ENCODE peak calls at places on chromosome 6, in four cellular contexts. One of them, this sample, is unnamed.
A peak's percentile ranks its signal among the peaks of the same experiment; 100 is the strongest.

GRCh38 chr6:166360243-166361079 is 18.1 kb upstream of the SFT2D1 start:
- DNase-seq in K562: no peak
- DNase-seq in heart left ventricle: no peak
- DNase-seq in stomach: no peak
- DNase-seq in this sample: no peak

GRCh38 chr6:118725944-118726343 is 74.6 kb upstream of the CEP85L start:
- DNase-seq in heart left ventricle: no peak
- DNase-seq in stomach: no peak
- DNase-seq in K562: no peak
- DNase-seq in this sample: no peak

GRCh38 chr6:81894788-81895221 is 142.3 kb upstream of the TENT5A start:
- DNase-seq in stomach: no peak
- DNase-seq in K562: no peak
- DNase-seq in heart left ventricle: peak; percentile 85
- DNase-seq in this sample: no peak

GRCh38 chr6:27608916-27609883 is 136.3 kb upstream of the ZNF184 start:
- DNase-seq in stomach: no peak
- DNase-seq in heart left ventricle: no peak
- DNase-seq in K562: no peak
- DNase-seq in this sample: no peak

GRCh38 chr6:27352850-27353249 is 35.7 kb upstream of the ZNF391 start:
- DNase-seq in K562: no peak
- DNase-seq in stomach: no peak
- DNase-seq in heart left ventricle: no peak
- DNase-seq in this sample: no peak

GRCh38 chr6:6780231-6780630 is 191.7 kb downstream of the LY86 start:
- DNase-seq in heart left ventricle: no peak
- DNase-seq in stomach: no peak
- DNase-seq in K562: no peak
- DNase-seq in this sample: no peak

GRCh38 chr6:128655978-128656498 is 135.6 kb upstream of the PTPRK start:
- DNase-seq in K562: no peak
- DNase-seq in stomach: no peak
- DNase-seq in heart left ventricle: no peak
- DNase-seq in this sample: no peak

GRCh38 chr6:165034271-165034741 is 275.1 kb downstream of the C6orf118 start:
- DNase-seq in stomach: no peak
- DNase-seq in K562: no peak
- DNase-seq in heart left ventricle: no peak
- DNase-seq in this sample: no peak

GRCh38 chr6:7528565-7528964 is 12.9 kb upstream of the DSP start:
- DNase-seq in heart left ventricle: no peak
- DNase-seq in stomach: no peak
- DNase-seq in K562: no peak
- DNase-seq in this sample: no peak

GRCh38 chr6:6736753-6737654 is 148.5 kb downstream of the LY86 start:
- DNase-seq in K562: peak; percentile 87
- DNase-seq in heart left ventricle: peak; percentile 91
- DNase-seq in stomach: peak; percentile 67
- DNase-seq in this sample: no peak

GRCh38 chr6:33147807-33148666 is 44.2 kb downstream of the COL11A2 start:
- DNase-seq in K562: peak; percentile 48
- DNase-seq in heart left ventricle: no peak
- DNase-seq in stomach: no peak
- DNase-seq in this sample: no peak

GRCh38 chr6:37381579-37381978 is 27.8 kb downstream of the RNF8 start:
- DNase-seq in K562: peak; percentile 57
- DNase-seq in heart left ventricle: no peak
- DNase-seq in stomach: peak; percentile 54
- DNase-seq in this sample: no peak

GRCh38 chr6:90406142-90406794 is 109.6 kb upstream of the BACH2 start:
- DNase-seq in heart left ventricle: no peak
- DNase-seq in K562: peak; percentile 36
- DNase-seq in stomach: no peak
- DNase-seq in this sample: no peak

GRCh38 chr6:145569140-145569539 is 166.2 kb downstream of the EPM2A start:
- DNase-seq in heart left ventricle: no peak
- DNase-seq in K562: no peak
- DNase-seq in stomach: no peak
- DNase-seq in this sample: no peak

GRCh38 chr6:99491159-99491558 is 24.1 kb downstream of the USP45 start:
- DNase-seq in K562: no peak
- DNase-seq in heart left ventricle: no peak
- DNase-seq in stomach: no peak
- DNase-seq in this sample: no peak

GRCh38 chr6:135176464-135176863 is 4.6 kb upstream of the MYB start:
- DNase-seq in K562: no peak
- DNase-seq in heart left ventricle: no peak
- DNase-seq in stomach: no peak
- DNase-seq in this sample: no peak

DNA sequence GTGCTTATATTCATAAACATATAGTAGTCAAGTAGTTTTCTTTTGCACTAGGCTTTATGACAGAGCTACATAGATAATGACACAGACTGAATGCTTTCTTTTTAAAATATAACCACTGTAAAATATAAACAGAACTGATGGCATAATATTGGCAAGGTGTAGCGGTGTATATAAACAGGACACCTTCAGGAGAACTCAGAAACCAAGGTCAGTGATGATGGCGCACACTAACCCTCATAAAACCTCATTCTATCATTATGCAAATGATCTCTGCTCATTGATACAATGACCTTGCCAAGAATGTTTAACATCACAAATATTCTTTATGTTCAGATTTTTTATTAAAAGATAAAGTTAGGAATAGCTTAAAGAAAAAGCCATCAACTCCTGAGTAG is 48.5 kb upstream of the DST start:
- DNase-seq in K562: no peak
- DNase-seq in heart left ventricle: no peak
- DNase-seq in stomach: no peak
- DNase-seq in this sample: no peak
- TF ChIP-seq POLR2A in K562: no peak
- TF ChIP-seq POLR2A in heart left ventricle: no peak
- TF ChIP-seq POLR2A in stomach: no peak
- TF ChIP-seq POLR2A in this sample: peak; percentile 60

GRCh38 chr6:136927313-136927712 is 5.2 kb downstream of the SLC35D3 start:
- DNase-seq in heart left ventricle: no peak
- DNase-seq in stomach: no peak
- DNase-seq in K562: no peak
- DNase-seq in this sample: no peak
- TF ChIP-seq CTCF in heart left ventricle: peak; percentile 27
- TF ChIP-seq CTCF in stomach: no peak
- TF ChIP-seq CTCF in K562: peak; percentile 64
- TF ChIP-seq CTCF in this sample: no peak

GRCh38 chr6:17885079-17885478 is 102.4 kb downstream of the KIF13A start:
- DNase-seq in K562: no peak
- DNase-seq in stomach: no peak
- DNase-seq in heart left ventricle: no peak
- DNase-seq in this sample: no peak

GRCh38 chr6:17886891-17887290 is 100.5 kb downstream of the KIF13A start:
- DNase-seq in K562: no peak
- DNase-seq in stomach: no peak
- DNase-seq in heart left ventricle: no peak
- DNase-seq in this sample: no peak

GRCh38 chr6:17885889-17886576 is 101.4 kb downstream of the KIF13A start:
- DNase-seq in K562: no peak
- DNase-seq in heart left ventricle: no peak
- DNase-seq in stomach: no peak
- DNase-seq in this sample: no peak

GRCh38 chr6:17883665-17884500 is 103.6 kb downstream of the KIF13A start:
- DNase-seq in heart left ventricle: no peak
- DNase-seq in K562: no peak
- DNase-seq in stomach: no peak
- DNase-seq in this sample: no peak

GRCh38 chr6:17884501-17885039 is 102.9 kb downstream of the KIF13A start:
- DNase-seq in K562: no peak
- DNase-seq in stomach: no peak
- DNase-seq in heart left ventricle: no peak
- DNase-seq in this sample: no peak
- H3K4me3 ChIP-seq in K562: no peak overlapping the region
- H3K4me3 ChIP-seq in stomach: no peak overlapping the region
- H3K4me3 ChIP-seq in heart left ventricle: no peak overlapping the region
- H3K4me3 ChIP-seq in this sample: no peak overlapping the region

GRCh38 chr6:154861825-154862224 is 128.6 kb downstream of the SCAF8 start:
- DNase-seq in K562: no peak
- DNase-seq in heart left ventricle: no peak
- DNase-seq in stomach: no peak
- DNase-seq in this sample: no peak
- TF ChIP-seq POLR2A in K562: no peak
- TF ChIP-seq POLR2A in heart left ventricle: no peak
- TF ChIP-seq POLR2A in stomach: no peak
- TF ChIP-seq POLR2A in this sample: no peak

GRCh38 chr6:47762502-47762901 is 19.3 kb upstream of the OPN5 start:
- DNase-seq in stomach: no peak
- DNase-seq in K562: no peak
- DNase-seq in heart left ventricle: no peak
- DNase-seq in this sample: no peak
- TF ChIP-seq CTCF in stomach: no peak
- TF ChIP-seq CTCF in K562: no peak
- TF ChIP-seq CTCF in heart left ventricle: no peak
- TF ChIP-seq CTCF in this sample: no peak

DNA sequence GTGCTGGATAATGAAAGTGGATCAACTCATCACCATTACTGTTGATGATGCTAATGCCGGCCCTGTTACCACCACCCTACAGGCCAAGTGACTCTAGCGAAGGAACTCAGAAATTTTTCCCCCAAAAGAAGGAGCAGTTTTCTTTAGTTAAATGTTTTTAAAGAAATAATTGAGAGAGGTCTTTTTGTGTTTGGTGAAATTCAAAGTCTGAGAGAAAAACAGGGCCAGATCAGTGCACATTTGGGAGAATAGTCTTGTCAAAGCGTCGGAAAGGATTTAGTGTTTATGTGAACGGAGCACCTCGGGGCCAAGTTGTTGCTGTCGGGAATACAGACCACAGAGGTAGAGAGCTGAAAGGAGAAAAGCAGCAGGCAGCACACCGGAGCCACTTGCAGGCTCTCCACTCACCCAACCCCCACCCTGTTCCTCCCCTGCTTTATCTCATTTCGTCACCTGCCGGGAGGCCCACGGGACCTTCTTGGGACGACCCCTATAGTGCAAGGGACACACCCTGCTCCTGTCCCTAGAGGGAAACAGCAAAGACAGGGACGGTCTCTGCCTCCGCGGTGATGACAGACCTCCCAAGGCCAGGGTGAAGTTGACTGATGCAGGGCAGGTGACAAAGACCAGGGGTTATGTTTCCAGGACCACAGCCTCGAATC is 6.8 kb downstream of the TFAP2B start:
- DNase-seq in K562: peak; percentile 68
- DNase-seq in heart left ventricle: no peak
- DNase-seq in stomach: no peak
- DNase-seq in this sample: no peak
- H3K4me3 ChIP-seq in K562: no peak overlapping the region
- H3K4me3 ChIP-seq in heart left ventricle: no peak overlapping the region
- H3K4me3 ChIP-seq in stomach: no peak overlapping the region
- H3K4me3 ChIP-seq in this sample: no peak overlapping the region

DNA sequence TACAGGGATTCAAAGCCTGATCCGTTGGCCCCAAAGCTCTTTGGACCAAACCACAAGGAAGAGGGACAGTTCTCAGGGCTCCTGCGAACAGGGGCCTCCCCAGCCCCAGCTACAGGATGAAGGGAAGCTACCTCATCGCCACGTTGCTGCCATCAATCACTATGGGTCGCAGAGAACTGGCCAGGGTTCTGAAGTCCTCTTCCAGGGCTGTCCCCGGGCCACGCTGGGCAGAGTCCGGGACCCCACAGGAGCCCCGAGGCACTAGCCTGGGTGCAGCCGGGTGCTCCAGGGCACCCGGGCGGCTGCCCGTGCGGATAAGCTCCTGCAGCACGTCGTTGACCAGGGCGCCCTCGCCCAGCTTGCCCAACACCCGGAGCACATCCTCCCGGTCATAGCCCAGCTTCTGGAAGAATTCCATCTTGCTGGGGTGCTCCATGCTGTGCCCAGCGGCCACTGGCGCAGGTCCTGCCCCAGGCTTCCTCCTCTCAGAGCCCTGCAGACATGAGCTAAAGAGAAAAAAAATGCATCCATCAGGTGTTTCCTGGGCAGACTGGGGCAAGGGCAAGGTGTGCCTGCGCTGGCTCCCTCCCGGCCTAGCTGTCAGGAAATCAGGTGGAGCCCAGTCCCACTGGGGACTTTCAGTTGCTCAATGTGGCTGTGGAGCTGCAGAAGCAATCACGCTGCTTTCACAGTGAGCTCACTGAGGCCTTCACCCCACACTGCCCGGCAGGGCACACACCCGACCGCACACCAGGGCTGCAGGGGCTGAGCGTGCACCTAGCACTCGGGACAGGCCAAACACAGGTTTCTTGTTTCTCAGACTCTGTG is 10.5 kb downstream of the ZC3H12D start:
- DNase-seq in stomach: no peak
- DNase-seq in heart left ventricle: no peak
- DNase-seq in K562: no peak
- DNase-seq in this sample: peak; percentile 63
- TF ChIP-seq POLR2A in stomach: no peak
- TF ChIP-seq POLR2A in heart left ventricle: no peak
- TF ChIP-seq POLR2A in K562: no peak
- TF ChIP-seq POLR2A in this sample: no peak

DNA sequence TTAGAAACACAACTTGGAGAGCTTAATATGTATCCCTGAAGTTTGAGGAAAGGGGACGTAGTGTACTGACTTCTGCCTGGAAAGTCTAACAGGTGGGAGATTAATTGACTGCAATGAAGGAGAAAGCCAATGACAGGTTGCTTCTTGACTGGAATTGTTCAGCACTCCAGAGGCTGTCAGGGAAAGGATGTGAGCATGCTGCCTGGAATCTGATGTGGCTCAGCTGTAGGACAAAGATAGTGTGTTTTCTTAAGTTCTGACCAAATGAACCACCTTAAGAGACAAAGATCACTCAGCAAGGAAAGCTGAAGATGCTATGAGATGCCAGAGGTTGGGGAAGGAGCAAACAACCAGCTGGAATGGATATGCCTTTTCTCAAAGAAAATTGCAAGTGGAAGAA is 185.8 kb downstream of the PHF3 start:
- DNase-seq in stomach: no peak
- DNase-seq in heart left ventricle: no peak
- DNase-seq in K562: no peak
- DNase-seq in this sample: no peak
- TF ChIP-seq CTCF in stomach: no peak
- TF ChIP-seq CTCF in heart left ventricle: no peak
- TF ChIP-seq CTCF in K562: no peak
- TF ChIP-seq CTCF in this sample: no peak